ENCODE peak calls at places on chromosomes 12 and 14, in ten cellular contexts. F, C, I, J, Z, N, Y, T, D and L are unnamed samples.
A peak's percentile ranks its signal among the peaks of the same experiment; 100 is the strongest.

GRCh38 chr12:49365542-49365941 is 1.7 kb upstream of the SPATS2 start:
- DNase-seq in N (no peak), F (no peak), D (no peak), Z (peak; percentile 61), C (no peak), J (no peak), T (no peak), I (no peak), Y (no peak), L (no peak)

GRCh38 chr14:99737451-99737951 is 53.4 kb downstream of the CYP46A1 start:
- DNase-seq in C (no peak), J (no peak), F (no peak), T (no peak), Z (peak; percentile 64), D (no peak), N (no peak), I (no peak), Y (no peak), L (no peak)

GRCh38 chr12:109927622-109928021 is 27.5 kb downstream of the TCHP start:
- DNase-seq in D (no peak), F (peak; percentile 53), I (no peak), Z (no peak), J (peak; percentile 40), C (peak; percentile 73), N (peak; percentile 54), T (no peak), Y (peak; percentile 31), L (peak; percentile 42)

GRCh38 chr12:100185361-100185894 is 15.2 kb upstream of the ACTR6 start:
- DNase-seq in I (no peak), D (no peak), Y (no peak), T (no peak), J (no peak), Z (peak; percentile 34), C (no peak), F (no peak), N (no peak), L (no peak)

GRCh38 chr12:643478-644292 is 19.6 kb downstream of the NINJ2 start:
- DNase-seq in I (no peak), Y (no peak), Z (no peak), N (peak; percentile 54), J (peak; percentile 74), T (no peak), D (no peak), C (peak; percentile 71), F (peak; percentile 58), L (peak; percentile 57)

GRCh38 chr14:60753264-60754126 is 18.9 kb downstream of the MNAT1 start:
- DNase-seq in N (peak; percentile 74), C (peak; percentile 55), T (no peak), I (peak; percentile 26), Y (no peak), Z (no peak), F (peak; percentile 30), D (no peak), J (peak; percentile 93), L (no peak)

GRCh38 chr12:18387706-18388105 is 126.4 kb downstream of the PIK3C2G start:
- DNase-seq in Z (no peak), N (no peak), D (no peak), I (no peak), F (no peak), T (no peak), Y (no peak), J (no peak), C (no peak), L (no peak)

GRCh38 chr14:37610945-37611523 is 15.6 kb downstream of the TTC6 start:
- DNase-seq in Y (no peak), D (no peak), N (no peak), I (no peak), C (no peak), F (no peak), Z (no peak), J (no peak), T (no peak), L (no peak)

GRCh38 chr12:98464155-98464554 is 51.2 kb upstream of the TMPO start:
- DNase-seq in T (no peak), I (no peak), Y (no peak), N (no peak), Z (no peak), J (peak; percentile 70), D (no peak), C (no peak), F (no peak), L (no peak)

GRCh38 chr14:53367631-53368030 is 214.5 kb upstream of the DDHD1 start:
- DNase-seq in J (no peak), I (no peak), C (no peak), Z (peak; percentile 96), Y (no peak), D (no peak), N (no peak), T (no peak), F (no peak), L (no peak)

GRCh38 chr12:31715283-31715825 is 13.5 kb downstream of the AMN1 start:
- DNase-seq in Z (no peak), N (peak; percentile 53), D (no peak), C (no peak), I (no peak), T (no peak), F (peak; percentile 57), Y (no peak), J (peak; percentile 39), L (no peak)

GRCh38 chr14:54444003-54444402 is 2.8 kb upstream of the CNIH1 start:
- DNase-seq in J (no peak), T (no peak), Z (peak; percentile 40), F (no peak), D (no peak), I (no peak), Y (no peak), N (no peak), C (no peak), L (no peak)

GRCh38 chr12:99130808-99131538 is 485.9 kb downstream of the APAF1 start:
- DNase-seq in F (no peak), N (peak; percentile 30), J (no peak), T (no peak), D (no peak), C (no peak), Y (no peak), I (no peak), Z (no peak), L (no peak)

GRCh38 chr12:43578782-43579181 is 26.8 kb upstream of the ADAMTS20 start:
- DNase-seq in Y (no peak), Z (no peak), T (no peak), I (no peak), F (no peak), D (no peak), C (no peak), N (no peak), J (no peak), L (no peak)

GRCh38 chr12:57888407-57889157 is 42.1 kb upstream of the CTDSP2 start:
- DNase-seq in T (no peak), N (no peak), Z (no peak), D (no peak), F (no peak), I (no peak), Y (peak; percentile 95), C (peak; percentile 75), J (no peak), L (peak; percentile 86)

GRCh38 chr12:45669093-45669492 is 60.4 kb upstream of the ARID2 start:
- DNase-seq in C (no peak), T (no peak), D (no peak), Z (no peak), F (peak; percentile 36), J (no peak), Y (no peak), I (no peak), N (peak; percentile 43), L (no peak)

GRCh38 chr14:76696791-76697190 is 64.5 kb upstream of the VASH1 start:
- DNase-seq in C (no peak), I (no peak), T (no peak), J (no peak), Z (no peak), D (no peak), F (no peak), N (no peak), Y (no peak), L (no peak)

GRCh38 chr12:6773662-6774351 is 1.5 kb downstream of the LAG3 start:
- DNase-seq in F (peak; percentile 42), N (no peak), J (no peak), D (no peak), C (no peak), Z (no peak), Y (no peak), I (no peak), T (no peak), L (no peak)

GRCh38 chr14:36915089-36915488 is 253.4 kb downstream of the PAX9 start:
- DNase-seq in N (no peak), T (no peak), I (no peak), Y (peak; percentile 57), Z (no peak), D (no peak), C (no peak), F (no peak), J (no peak), L (no peak)

GRCh38 chr12:66665416-66665815 is 13.5 kb downstream of the GRIP1 start:
- DNase-seq in F (no peak), Z (no peak), J (no peak), T (no peak), Y (no peak), N (no peak), D (no peak), I (no peak), C (no peak), L (no peak)

GRCh38 chr14:104598461-104599273 is 5.9 kb downstream of the TMEM179 start:
- DNase-seq in N (no peak), Z (no peak), D (no peak), Y (peak; percentile 65), T (no peak), C (no peak), J (no peak), F (no peak), I (no peak), L (no peak)

GRCh38 chr12:46357438-46358324 is 14.9 kb downstream of the SLC38A2 start:
- DNase-seq in T (no peak), F (no peak), Y (no peak), C (no peak), I (no peak), D (no peak), N (no peak), Z (peak; percentile 90), J (peak; percentile 17), L (no peak)

GRCh38 chr12:42237853-42238239 is 202 bp downstream of the YAF2 start:
- DNase-seq in D (no peak), I (no peak), Z (no peak), C (peak; percentile 47), F (peak; percentile 79), Y (no peak), T (no peak), N (no peak), J (no peak), L (no peak)